ENCODE peak calls at places on chromosome 13, in ten cellular contexts. J is small intestine, I is fibroblast of the aortic adventitia, S is AG09309, B is cardiac muscle cell, W is heart left ventricle, V is choroid plexus epithelial cell, H is psoas muscle, G is tibial artery, N is cardiac fibroblast. Q is an unnamed sample.

GRCh38 chr13:114264886-114265611 is 16.4 kb upstream of the UPF3A start:
- DNase-seq in G (no peak), S (peak; percentile 44), W (no peak), N (no peak), H (no peak), B (no peak), V (peak; percentile 43), I (peak; percentile 52), J (no peak), Q (no peak)

GRCh38 chr13:54633461-54633860 is 1604.8 kb downstream of the OLFM4 start:
- DNase-seq in V (no peak), G (no peak), I (no peak), H (no peak), S (no peak), J (no peak), N (no peak), W (no peak), B (no peak), Q (no peak)

GRCh38 chr13:111393221-111393790 is 72.9 kb downstream of the TEX29 start:
- DNase-seq in J (no peak), I (no peak), N (no peak), S (no peak), V (no peak), B (no peak), G (peak; percentile 20), H (no peak), W (no peak), Q (no peak)

GRCh38 chr13:38947049-38947448 is 43.6 kb downstream of the STOML3 start:
- DNase-seq in J (no peak), V (no peak), H (no peak), B (no peak), I (no peak), G (no peak), N (no peak), W (no peak), S (no peak), Q (no peak)

GRCh38 chr13:98549006-98549727 is 27.7 kb downstream of the STK24 start:
- DNase-seq in B (peak; percentile 84), W (no peak), J (no peak), N (peak; percentile 76), I (peak; percentile 76), G (peak; percentile 40), H (no peak), S (peak; percentile 73), V (peak; percentile 96), Q (no peak)

GRCh38 chr13:33206425-33206824 is 79.1 kb downstream of the STARD13 start:
- DNase-seq in V (no peak), W (no peak), J (no peak), H (no peak), I (peak; percentile 55), N (no peak), G (no peak), S (no peak), B (no peak), Q (no peak)

GRCh38 chr13:36352350-36352749 is 6.2 kb upstream of the SPART start:
- DNase-seq in J (no peak), I (peak; percentile 41), W (no peak), G (no peak), B (no peak), N (no peak), H (no peak), V (peak; percentile 53), S (no peak), Q (no peak)

GRCh38 chr13:35190241-35190640 is 248.2 kb downstream of the NBEA start:
- DNase-seq in J (no peak), W (no peak), G (no peak), B (no peak), S (peak; percentile 47), H (no peak), I (no peak), N (peak; percentile 1), V (peak; percentile 22), Q (no peak)

GRCh38 chr13:98570929-98571372 is 6.0 kb downstream of the STK24 start:
- DNase-seq in S (no peak), B (no peak), I (no peak), W (no peak), V (peak; percentile 35), N (no peak), G (no peak), J (peak; percentile 80), H (no peak), Q (no peak)

GRCh38 chr13:48412881-48413351 is at the start of gene LPAR6:
- DNase-seq in B (peak; percentile 87), J (peak; percentile 62), V (peak; percentile 88), I (peak; percentile 79), N (peak; percentile 86), W (peak; percentile 50), S (no peak), H (peak; percentile 28), G (no peak), Q (no peak)

DNA sequence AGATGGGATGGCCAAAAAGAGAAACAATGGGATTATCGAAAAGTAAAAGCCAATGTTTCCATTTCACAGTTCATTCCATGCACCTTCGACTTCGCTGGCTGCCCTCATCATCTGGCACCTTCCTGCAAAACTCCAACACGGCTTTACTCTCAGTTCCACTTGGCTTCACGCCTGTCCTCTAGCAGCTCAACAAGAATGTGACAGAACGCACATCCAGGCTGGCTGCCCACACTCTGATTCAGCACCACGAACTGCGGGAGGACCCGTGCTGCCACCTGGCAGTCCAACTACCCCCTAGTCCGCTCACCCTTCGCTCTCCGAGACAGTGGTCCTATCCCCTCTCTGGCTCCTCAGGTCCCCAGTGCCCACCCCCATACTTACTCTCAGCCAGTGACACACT is 11.7 kb downstream of the ATP7B start:
- DNase-seq in H (peak; percentile 80), G (no peak), J (no peak), N (peak; percentile 29), I (peak; percentile 23), B (peak; percentile 16), S (no peak), V (no peak), W (peak; percentile 78), Q (no peak)
- H3K4me3 ChIP-seq in H (peak overlapping the region; percentile 6), G (no peak overlapping the region), J (no peak overlapping the region), N (no peak overlapping the region), I (no peak overlapping the region), B (no peak overlapping the region), S (no peak overlapping the region), V (no peak overlapping the region), W (no peak overlapping the region), Q (no peak overlapping the region)

DNA sequence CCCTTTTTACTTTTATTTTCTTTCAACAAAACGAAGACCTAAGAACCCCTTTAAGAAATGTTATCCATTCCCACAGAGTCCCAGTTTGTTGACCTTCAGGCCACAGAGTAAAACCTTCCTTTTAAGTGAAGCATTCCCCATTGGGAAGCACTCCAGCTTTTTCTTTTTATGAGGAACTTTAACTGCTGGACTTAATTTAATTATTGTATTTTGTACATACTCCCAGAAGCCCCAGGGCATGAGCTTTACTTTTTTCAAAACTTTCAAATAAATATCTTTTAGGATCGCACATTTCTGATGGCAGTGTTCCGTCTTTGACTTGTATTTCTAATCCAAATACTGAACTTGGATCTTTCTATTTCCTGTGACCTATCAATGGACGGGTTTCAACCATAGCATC is 68.9 kb downstream of the ZIC5 start:
- DNase-seq in B (no peak), N (no peak), H (no peak), J (no peak), I (no peak), S (no peak), G (no peak), V (no peak), W (no peak), Q (no peak)
- H3K4me3 ChIP-seq in B (no peak overlapping the region), N (no peak overlapping the region), H (no peak overlapping the region), J (no peak overlapping the region), I (no peak overlapping the region), S (no peak overlapping the region), G (no peak overlapping the region), V (no peak overlapping the region), W (no peak overlapping the region), Q (no peak overlapping the region)

DNA sequence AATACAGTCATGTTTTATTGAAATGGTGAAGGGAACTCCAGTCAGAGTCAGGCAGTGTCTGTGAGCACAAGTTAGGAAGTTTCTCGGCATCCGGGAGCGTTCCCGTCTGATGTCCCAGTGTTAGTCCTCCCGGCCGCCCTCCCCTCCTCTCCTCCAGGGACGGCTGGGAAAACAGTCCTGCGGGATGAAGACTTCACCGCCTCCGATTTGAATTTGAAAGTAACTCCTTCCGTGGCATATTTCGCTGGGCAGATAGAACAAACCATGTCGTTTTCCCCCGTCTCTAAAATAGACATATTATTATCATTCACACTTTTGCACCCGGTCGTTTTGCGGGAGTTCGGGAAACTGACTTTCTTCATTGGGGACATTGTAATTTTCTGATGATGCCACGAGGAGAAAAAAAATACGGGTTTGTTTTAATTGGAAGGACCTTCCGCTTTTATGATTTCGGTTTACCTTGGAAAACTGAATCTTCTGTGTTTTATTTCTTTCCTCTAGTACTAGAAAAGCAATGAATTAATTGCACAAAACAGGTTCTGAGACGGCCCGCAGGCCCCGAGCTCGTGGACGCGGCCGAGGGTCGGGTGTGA is 76.6 kb downstream of the ZIC5 start:
- DNase-seq in V (no peak), J (peak; percentile 36), N (peak; percentile 4), B (no peak), G (no peak), H (no peak), S (no peak), I (no peak), W (no peak), Q (no peak)
- H3K4me3 ChIP-seq in V (peak overlapping the region; percentile 50), J (peak overlapping the region; percentile 57), N (peak overlapping the region; percentile 26), B (no peak overlapping the region), G (peak overlapping the region; percentile 17), H (peak overlapping the region; percentile 54), S (no peak overlapping the region), I (peak overlapping the region; percentile 18), W (peak overlapping the region; percentile 52), Q (peak overlapping the region; percentile 38)

GRCh38 chr13:40983725-40984669 is 35.1 kb downstream of the ELF1 start:
- DNase-seq in W (no peak), H (no peak), J (no peak), S (no peak), B (no peak), V (no peak), I (peak; percentile 19), N (no peak), G (no peak), Q (no peak)

GRCh38 chr13:40983269-40983668 is 35.8 kb downstream of the ELF1 start:
- DNase-seq in H (no peak), G (no peak), I (peak; percentile 36), B (peak; percentile 34), N (peak; percentile 33), J (no peak), V (peak; percentile 15), W (no peak), S (no peak), Q (no peak)

GRCh38 chr13:40981949-40982348 is 37.2 kb downstream of the ELF1 start:
- DNase-seq in I (no peak), G (no peak), S (no peak), J (no peak), H (no peak), V (no peak), N (no peak), B (peak; percentile 23), W (no peak), Q (no peak)

GRCh38 chr13:40981361-40981760 is 37.8 kb downstream of the ELF1 start:
- DNase-seq in I (peak; percentile 47), V (peak; percentile 37), G (no peak), H (no peak), B (peak; percentile 82), N (peak; percentile 63), S (no peak), J (no peak), W (no peak), Q (no peak)

DNA sequence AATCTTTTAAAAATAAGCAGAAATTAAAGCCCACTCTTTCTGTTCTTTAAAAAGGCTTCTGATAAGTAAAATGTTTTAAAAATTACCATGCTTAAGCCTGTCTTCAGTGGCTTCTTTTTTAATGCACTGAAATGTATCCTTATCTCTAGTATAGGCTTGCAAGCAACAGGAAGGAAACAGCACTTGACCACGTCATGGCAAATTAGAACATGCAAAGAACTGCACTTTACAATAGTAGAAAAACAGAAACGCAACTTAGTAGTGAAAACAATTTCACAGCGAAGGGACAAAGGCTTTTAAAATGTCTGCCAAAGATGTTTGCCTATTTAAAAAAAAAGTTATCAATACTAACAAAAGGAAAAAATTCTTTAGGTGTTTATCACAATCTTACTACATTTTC is 36.3 kb downstream of the ELF1 start:
- DNase-seq in S (no peak), G (no peak), I (peak; percentile 86), W (peak; percentile 73), H (no peak), N (peak; percentile 93), V (peak; percentile 87), J (peak; percentile 78), B (peak; percentile 94), Q (no peak)
- H3K4me3 ChIP-seq in S (no peak overlapping the region), G (peak overlapping the region; percentile 21), I (no peak overlapping the region), W (peak overlapping the region; percentile 56), H (peak overlapping the region; percentile 44), N (peak overlapping the region; percentile 18), V (no peak overlapping the region), J (no peak overlapping the region), B (peak overlapping the region; percentile 19), Q (peak overlapping the region; percentile 0)